ENCODE peak calls at places on chromosomes 6 and 20, in four cellular contexts. D is cardiac fibroblast, S is AG09309, O is breast epithelium. U is an unnamed sample.

GRCh38 chr20:58513580-58514285 is 1.5 kb downstream of the APCDD1L start:
- DNase-seq in O (no peak), D (no peak), S (no peak), U (no peak)

GRCh38 chr20:57655812-57656161 is 35.6 kb upstream of the ZBP1 start:
- DNase-seq in S (no peak), O (no peak), D (no peak), U (peak)

GRCh38 chr6:12008366-12009179 is 3.5 kb upstream of the HIVEP1 start:
- DNase-seq in S (no peak), O (peak), D (peak), U (peak)

GRCh38 chr6:10429638-10430427 is 15.0 kb upstream of the TFAP2A start:
- DNase-seq in O (no peak), S (no peak), D (peak), U (no peak)

GRCh38 chr6:163579111-163579879 is 164.8 kb downstream of the QKI start:
- DNase-seq in D (peak), O (no peak), S (no peak), U (no peak)

GRCh38 chr6:33967266-33967767 is 163.5 kb upstream of the MLN start:
- DNase-seq in O (peak), D (no peak), S (no peak), U (no peak)

GRCh38 chr6:52512199-52512598 is 64.7 kb downstream of the TRAM2 start:
- DNase-seq in D (peak), S (no peak), O (no peak), U (no peak)

GRCh38 chr6:83853178-83853967 is at the start of gene RIPPLY2:
- DNase-seq in D (peak), S (no peak), O (no peak), U (peak)

GRCh38 chr20:2302369-2302768 is 6.6 kb downstream of the TGM3 start:
- DNase-seq in O (no peak), D (no peak), S (no peak), U (no peak)

GRCh38 chr6:80151641-80152040 is 45.2 kb downstream of the BCKDHB start:
- DNase-seq in D (no peak), O (no peak), S (no peak), U (no peak)

GRCh38 chr20:24768977-24769675 is 179.9 kb upstream of the CST7 start:
- DNase-seq in D (no peak), S (no peak), O (peak), U (no peak)

DNA sequence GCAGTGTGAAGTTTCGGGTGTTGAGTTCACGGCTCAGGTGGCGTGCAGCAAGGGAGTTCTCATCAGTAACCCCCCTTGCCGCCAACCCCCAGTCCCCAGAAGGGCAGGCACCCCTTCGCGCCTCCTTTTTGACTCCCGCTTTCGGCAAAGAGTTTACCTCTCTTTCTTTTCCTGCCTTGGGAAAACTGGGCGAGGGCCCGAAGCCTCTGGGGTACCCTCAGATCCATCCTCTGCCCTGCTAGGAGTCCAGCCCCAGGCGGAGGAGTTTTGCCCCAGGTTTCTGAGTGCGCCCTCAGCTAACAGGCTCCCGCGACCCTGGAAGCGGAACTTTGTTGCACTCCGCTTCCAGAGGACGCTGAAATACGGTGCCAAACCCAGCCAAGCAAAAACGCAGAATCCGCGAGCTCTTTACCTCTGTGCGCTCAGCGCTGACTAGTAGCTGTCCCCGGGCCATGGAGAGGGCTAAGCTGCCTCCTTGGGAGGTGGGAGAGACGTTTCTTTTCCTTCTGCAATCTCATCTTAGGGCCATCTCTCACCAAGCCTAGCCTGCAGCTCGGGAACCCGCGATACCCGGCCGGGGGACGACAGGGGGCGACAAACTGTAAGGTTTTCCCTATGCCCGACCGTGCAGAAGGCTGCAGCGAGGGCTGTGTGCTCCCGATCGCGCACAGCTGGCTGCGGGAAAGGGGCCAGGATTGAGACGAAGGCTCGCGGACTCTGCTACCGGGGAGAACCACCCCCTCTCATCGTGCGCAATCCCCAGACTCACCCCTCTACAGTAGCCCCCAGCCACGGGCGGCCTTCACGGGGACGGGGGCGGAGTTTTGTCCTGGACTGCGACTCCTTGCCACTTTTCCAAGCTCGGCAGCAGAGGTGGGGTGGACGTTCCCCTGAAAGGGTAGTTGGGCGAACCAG is 2.7 kb upstream of the PAX1 start:
- DNase-seq in D (peak), S (peak), O (peak), U (peak)
- TF ChIP-seq CTCF in D (peak), S (peak), O (no peak), U (peak)

DNA sequence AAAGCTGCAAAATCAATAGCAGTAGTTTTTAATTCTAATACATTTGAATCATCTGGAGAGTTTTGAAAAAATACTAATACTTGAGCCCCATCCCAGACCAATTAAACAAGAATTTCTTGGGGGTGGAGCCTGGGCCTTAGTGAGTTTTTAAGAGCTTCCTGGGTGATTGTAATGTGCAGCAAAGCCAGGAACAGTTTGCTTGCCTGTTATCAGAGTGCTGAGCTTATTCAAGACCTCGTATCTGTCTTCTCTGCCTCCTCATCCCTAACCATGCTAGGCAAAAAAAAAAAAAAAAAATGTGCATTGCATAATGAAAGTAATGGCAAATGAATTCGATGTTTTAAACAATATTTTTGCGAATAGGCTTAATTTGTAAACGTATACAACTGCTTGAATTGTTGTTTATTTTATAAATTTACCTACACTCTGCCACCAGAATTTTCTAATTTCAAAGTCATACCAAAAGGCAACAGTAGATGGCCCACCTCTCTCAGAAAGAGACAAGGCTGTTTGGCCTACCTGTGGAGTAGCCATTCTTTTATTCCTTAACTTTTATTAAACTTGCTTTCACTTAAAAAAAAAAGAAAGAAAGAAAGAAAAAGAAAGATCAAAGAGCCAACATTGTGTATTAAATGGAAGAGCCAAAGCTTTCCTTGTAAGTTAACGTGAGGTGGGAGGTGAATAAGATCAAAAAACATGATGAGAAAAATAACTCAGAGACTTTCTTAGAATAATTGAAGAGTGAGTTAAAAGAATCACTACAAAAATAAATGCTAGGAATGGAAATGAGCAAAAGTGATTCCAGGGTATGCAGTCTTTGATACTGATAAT is 36.2 kb upstream of the MYB start:
- DNase-seq in O (no peak), S (no peak), D (peak), U (peak)
- TF ChIP-seq CTCF in O (no peak), S (peak), D (peak), U (peak)

GRCh38 chr6:138309695-138310094 is 68.0 kb upstream of the SMIM28 start:
- DNase-seq in S (no peak), O (no peak), D (no peak), U (no peak)
- TF ChIP-seq CTCF in S (no peak), O (no peak), D (no peak), U (no peak)

DNA sequence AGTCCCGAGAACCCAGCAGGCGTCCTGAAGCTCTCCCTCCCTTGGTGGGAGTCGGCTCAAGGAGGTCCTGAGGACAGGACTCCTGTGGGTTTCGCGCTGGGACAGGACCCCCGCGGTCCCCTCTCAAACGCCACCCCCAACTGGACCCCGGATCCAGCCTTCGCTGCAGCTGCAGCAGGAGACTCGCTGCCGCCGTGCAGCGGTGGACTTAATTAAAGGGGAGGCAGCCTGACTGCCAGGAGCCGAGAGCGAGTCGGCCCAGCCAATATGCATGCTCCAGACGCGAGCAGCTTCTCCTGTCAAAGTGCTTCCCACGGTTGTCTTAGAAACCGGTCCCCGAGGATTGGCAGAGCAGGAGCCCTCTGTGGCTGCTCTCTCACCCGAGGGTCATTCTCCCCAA is 580.2 kb upstream of the ZNF337 start:
- DNase-seq in S (no peak), O (no peak), D (peak), U (no peak)
- TF ChIP-seq CTCF in S (no peak), O (no peak), D (no peak), U (no peak)

GRCh38 chr6:131910219-131910589 is 41.0 kb downstream of the CCN2 start:
- DNase-seq in O (no peak), D (no peak), S (no peak), U (no peak)
- TF ChIP-seq CTCF in O (no peak), D (no peak), S (no peak), U (peak)